ENCODE peak calls at places on chromosomes 16 and 17, in four cellular contexts. One of them, this sample, is unnamed.

GRCh38 chr16:30065943-30066881 is 652 bp downstream of the ALDOA start:
- DNase-seq in MM.1S: no peak
- DNase-seq in GM23338: peak; percentile 54
- DNase-seq in hepatocyte: peak; percentile 80
- DNase-seq in this sample: no peak

GRCh38 chr16:35391328-35391727 is 1931.9 kb downstream of the TP53TG3F start:
- DNase-seq in hepatocyte: no peak
- DNase-seq in MM.1S: peak; percentile 47
- DNase-seq in GM23338: peak; percentile 32
- DNase-seq in this sample: peak; percentile 30

GRCh38 chr16:62889097-62889496 is 852.9 kb upstream of the CDH8 start:
- DNase-seq in hepatocyte: no peak
- DNase-seq in MM.1S: no peak
- DNase-seq in GM23338: no peak
- DNase-seq in this sample: no peak

GRCh38 chr16:1181715-1182671 is 29.1 kb downstream of the CACNA1H start:
- DNase-seq in MM.1S: no peak
- DNase-seq in GM23338: no peak
- DNase-seq in hepatocyte: peak; percentile 89
- DNase-seq in this sample: no peak

GRCh38 chr17:21278304-21279197 is 6.0 kb upstream of the MAP2K3 start:
- DNase-seq in hepatocyte: no peak
- DNase-seq in GM23338: no peak
- DNase-seq in MM.1S: peak; percentile 64
- DNase-seq in this sample: no peak

GRCh38 chr17:3318336-3318735 is 20.2 kb upstream of the OR3A1 start:
- DNase-seq in MM.1S: no peak
- DNase-seq in GM23338: peak; percentile 5
- DNase-seq in hepatocyte: no peak
- DNase-seq in this sample: no peak

GRCh38 chr17:36645358-36645757 is 44.0 kb downstream of the MRM1 start:
- DNase-seq in GM23338: no peak
- DNase-seq in hepatocyte: no peak
- DNase-seq in MM.1S: no peak
- DNase-seq in this sample: no peak

GRCh38 chr16:21501869-21502667 is 97.3 kb upstream of the METTL9 start:
- DNase-seq in hepatocyte: peak; percentile 99
- DNase-seq in GM23338: peak; percentile 97
- DNase-seq in MM.1S: peak; percentile 94
- DNase-seq in this sample: peak; percentile 99

GRCh38 chr16:1548727-1549126 is 15.3 kb downstream of the TMEM204 start:
- DNase-seq in MM.1S: no peak
- DNase-seq in GM23338: no peak
- DNase-seq in hepatocyte: no peak
- DNase-seq in this sample: no peak

GRCh38 chr16:86983621-86984020 is 333.6 kb downstream of the C16orf95 start:
- DNase-seq in GM23338: no peak
- DNase-seq in hepatocyte: no peak
- DNase-seq in MM.1S: no peak
- DNase-seq in this sample: no peak

GRCh38 chr16:307691-308312 is 24.8 kb downstream of the PDIA2 start:
- DNase-seq in MM.1S: no peak
- DNase-seq in hepatocyte: no peak
- DNase-seq in GM23338: no peak
- DNase-seq in this sample: no peak

GRCh38 chr16:73059779-73060178 is 11.9 kb upstream of the ZFHX3 start:
- DNase-seq in MM.1S: no peak
- DNase-seq in GM23338: no peak
- DNase-seq in hepatocyte: no peak
- DNase-seq in this sample: no peak

GRCh38 chr16:73058616-73059409 is 10.9 kb upstream of the ZFHX3 start:
- DNase-seq in hepatocyte: no peak
- DNase-seq in MM.1S: peak; percentile 15
- DNase-seq in GM23338: peak; percentile 75
- DNase-seq in this sample: no peak

GRCh38 chr16:73056911-73057310 is 9.0 kb upstream of the ZFHX3 start:
- DNase-seq in MM.1S: no peak
- DNase-seq in hepatocyte: peak; percentile 10
- DNase-seq in GM23338: peak; percentile 3
- DNase-seq in this sample: no peak

GRCh38 chr16:73057369-73058210 is 9.7 kb upstream of the ZFHX3 start:
- DNase-seq in GM23338: peak; percentile 58
- DNase-seq in hepatocyte: peak; percentile 82
- DNase-seq in MM.1S: peak; percentile 28
- DNase-seq in this sample: no peak

DNA sequence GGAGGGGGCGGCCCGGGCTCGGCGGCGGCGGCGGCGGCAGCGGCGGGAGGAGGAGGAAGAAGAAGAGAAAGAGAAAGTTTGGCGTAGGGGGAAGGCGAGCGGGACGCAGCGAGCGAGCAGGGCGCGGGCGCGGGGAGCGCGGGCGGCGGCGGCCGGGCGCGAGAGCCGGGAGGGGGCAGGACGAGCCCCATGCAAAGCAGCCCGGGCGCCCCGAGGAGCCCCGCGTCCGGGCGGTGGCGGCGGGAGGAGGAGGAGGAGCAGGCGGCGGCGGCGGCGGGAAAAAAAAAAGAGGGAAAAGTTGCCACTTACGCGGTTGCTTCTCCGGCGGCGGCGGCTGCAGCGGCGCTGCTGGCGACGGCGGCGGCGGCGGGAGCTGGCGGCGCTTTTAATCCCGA is 10.3 kb upstream of the ZFHX3 start:
- DNase-seq in MM.1S: peak; percentile 49
- DNase-seq in GM23338: peak; percentile 62
- DNase-seq in hepatocyte: peak; percentile 80
- DNase-seq in this sample: no peak
- H3K4me1 ChIP-seq in MM.1S: no peaks in the 10 kb centered on the region
- H3K4me1 ChIP-seq in GM23338: peaks cover 79% of the 10 kb centered on the region
- H3K4me1 ChIP-seq in hepatocyte: peaks cover 56% of the 10 kb centered on the region
- H3K4me1 ChIP-seq in this sample: peaks cover 6% of the 10 kb centered on the region

GRCh38 chr16:77064037-77064436 is 127.0 kb upstream of the MON1B start:
- DNase-seq in MM.1S: no peak
- DNase-seq in GM23338: peak; percentile 12
- DNase-seq in hepatocyte: no peak
- DNase-seq in this sample: peak; percentile 31
- H2AFZ ChIP-seq in MM.1S: no peak overlapping the region
- H2AFZ ChIP-seq in GM23338: peak overlapping the region; percentile 83
- H2AFZ ChIP-seq in hepatocyte: no peak overlapping the region
- H2AFZ ChIP-seq in this sample: no peak overlapping the region

DNA sequence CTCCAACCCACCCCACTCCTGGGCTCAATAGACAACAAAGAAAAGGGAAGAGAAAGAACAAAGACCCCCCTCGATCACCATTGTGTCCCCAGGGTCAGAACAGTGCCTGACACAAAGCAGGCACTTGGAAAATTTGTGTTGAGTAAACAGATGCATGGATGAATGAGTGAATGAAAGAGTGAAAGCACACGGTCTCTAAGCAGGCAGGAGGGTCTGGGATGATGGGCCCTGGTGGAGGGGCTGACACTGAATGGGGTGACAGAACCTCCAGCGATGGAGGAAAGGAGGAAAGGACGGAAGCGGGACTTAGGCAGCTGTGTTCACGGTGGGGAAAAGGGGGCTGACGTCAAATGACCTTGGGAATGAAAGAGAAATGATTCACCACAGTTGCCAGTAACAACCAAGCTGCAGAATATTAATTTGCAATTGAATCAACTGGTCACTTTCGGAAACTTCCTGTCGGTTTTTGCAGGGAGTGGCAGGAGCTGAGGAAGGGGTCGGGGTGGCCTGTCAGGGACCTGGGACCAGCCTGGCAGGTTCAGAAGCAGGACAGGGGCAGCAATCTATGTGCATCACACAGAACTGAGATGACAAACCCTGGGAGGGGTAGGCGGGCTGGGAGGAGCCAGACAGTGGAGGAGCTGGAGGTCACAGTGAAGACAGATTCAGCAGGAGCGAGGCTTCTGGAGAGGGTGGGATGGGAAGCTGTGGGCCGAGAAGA is 6.7 kb upstream of the GAST start:
- DNase-seq in MM.1S: no peak
- DNase-seq in hepatocyte: no peak
- DNase-seq in GM23338: peak; percentile 74
- DNase-seq in this sample: peak; percentile 73
- TF ChIP-seq CTCF in MM.1S: no peak
- TF ChIP-seq CTCF in hepatocyte: no peak
- TF ChIP-seq CTCF in GM23338: no peak
- TF ChIP-seq CTCF in this sample: no peak

DNA sequence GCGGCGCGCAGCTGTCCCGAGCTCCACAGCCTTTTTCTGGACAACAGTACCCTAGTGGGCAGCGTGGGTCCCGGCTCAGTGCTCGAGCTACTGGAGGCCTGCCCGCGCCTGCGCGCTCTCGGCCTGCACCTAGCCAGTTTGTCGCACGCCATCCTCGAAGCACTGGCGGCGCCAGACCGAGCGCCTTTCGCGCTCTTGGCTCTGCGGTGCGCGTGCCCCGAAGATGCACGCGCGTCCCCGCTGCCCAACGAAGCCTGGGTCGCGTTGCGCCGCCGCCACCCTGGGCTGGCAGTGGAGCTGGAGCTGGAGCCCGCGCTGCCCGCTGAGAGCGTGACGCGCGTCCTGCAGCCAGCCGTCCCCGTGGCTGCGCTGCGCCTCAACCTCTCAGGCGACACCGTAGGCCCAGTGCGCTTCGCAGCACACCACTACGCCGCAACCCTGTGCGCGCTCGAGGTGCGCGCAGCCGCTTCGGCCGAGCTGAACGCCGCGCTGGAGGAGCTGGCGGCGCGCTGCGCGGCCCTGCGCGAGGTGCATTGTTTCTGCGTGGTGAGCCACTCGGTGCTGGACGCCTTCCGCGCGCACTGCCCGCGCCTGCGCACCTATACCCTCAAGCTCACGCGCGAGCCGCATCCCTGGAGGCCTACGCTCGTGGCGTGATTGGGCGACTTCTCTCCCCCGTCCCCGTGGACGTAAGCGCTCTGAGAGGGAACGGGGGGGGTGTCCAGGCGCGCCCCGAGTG is 1.2 kb upstream of the HSF4 start:
- DNase-seq in hepatocyte: no peak
- DNase-seq in GM23338: peak; percentile 65
- DNase-seq in MM.1S: no peak
- DNase-seq in this sample: no peak
- H3K4me1 ChIP-seq in hepatocyte: peaks cover 40% of the 10 kb centered on the region
- H3K4me1 ChIP-seq in GM23338: peaks cover 29% of the 10 kb centered on the region
- H3K4me1 ChIP-seq in MM.1S: peaks cover 25% of the 10 kb centered on the region
- H3K4me1 ChIP-seq in this sample: no peaks in the 10 kb centered on the region